ENCODE peak calls at places on chromosomes 13 and 19, in five cellular contexts. M, B, T, E and G are unnamed samples.

GRCh38 chr13:44576396-44577235 is 486 bp upstream of the TSC22D1 start:
- DNase-seq in T (peak), E (peak), M (no peak), B (peak), G (peak)

GRCh38 chr19:16040642-16041041 is 35.7 kb upstream of the TPM4 start:
- DNase-seq in E (no peak), B (no peak), T (peak), M (no peak), G (no peak)

GRCh38 chr19:13839193-13839937 is 37.6 kb upstream of the NANOS3 start:
- DNase-seq in T (peak), B (peak), E (peak), M (no peak), G (peak)

GRCh38 chr19:35209646-35210045 is 18.9 kb downstream of the FAM187B start:
- DNase-seq in B (peak), E (no peak), T (no peak), M (no peak), G (no peak)

GRCh38 chr13:105202384-105202783 is 1333.1 kb downstream of the EFNB2 start:
- DNase-seq in E (no peak), M (peak), B (no peak), T (peak), G (peak)

GRCh38 chr19:49431330-49431749 is 6.2 kb downstream of the GFY start:
- DNase-seq in E (no peak), B (no peak), T (no peak), M (no peak), G (no peak)

GRCh38 chr19:45376045-45376724 is 5.8 kb upstream of the ERCC2 start:
- DNase-seq in M (no peak), E (no peak), T (peak), B (peak), G (peak)

GRCh38 chr19:19568802-19569756 is 31.0 kb downstream of the CILP2 start:
- DNase-seq in T (peak), E (no peak), B (no peak), M (no peak), G (no peak)

GRCh38 chr19:531009-531752 is 379 bp upstream of the CDC34 start:
- DNase-seq in T (peak), E (peak), B (peak), M (no peak), G (peak)

GRCh38 chr13:79320433-79320832 is 85.6 kb downstream of the RBM26 start:
- DNase-seq in E (no peak), B (no peak), T (no peak), M (no peak), G (no peak)

GRCh38 chr13:111122056-111122455 is 6.9 kb downstream of the ARHGEF7 start:
- DNase-seq in E (no peak), M (no peak), B (no peak), T (no peak), G (peak)

GRCh38 chr13:102721800-102722231 is 27.0 kb upstream of the METTL21C start:
- DNase-seq in E (no peak), T (no peak), B (no peak), M (peak), G (no peak)

GRCh38 chr13:98629055-98629454 is 52.1 kb upstream of the STK24 start:
- DNase-seq in T (no peak), E (no peak), B (no peak), M (no peak), G (no peak)